ENCODE peak calls at places on chromosome 21, in ten cellular contexts. C is T-helper 9 cell, T is natural killer cell, I is anterior cingulate cortex, K is A549, W is GM04504, X is SW480, F is transverse colon, G is myocyte, U is Peyer's patch. L is an unnamed sample.

GRCh38 chr21:40254540-40255455 is 387.6 kb downstream of the PCP4 start:
- DNase-seq in G (no peak), C (no peak), X (peak; percentile 44), U (no peak), T (no peak), K (no peak), W (no peak), F (no peak), I (no peak), L (no peak)

GRCh38 chr21:46154155-46154954 is 1.0 kb downstream of the FTCD start:
- DNase-seq in G (no peak), X (no peak), K (no peak), T (peak; percentile 13), F (peak; percentile 6), I (no peak), U (peak; percentile 30), C (no peak), W (no peak), L (no peak)

GRCh38 chr21:36429672-36430546 is 44.7 kb downstream of the CHAF1B start:
- DNase-seq in U (peak; percentile 76), G (peak; percentile 99), W (peak; percentile 96), C (peak; percentile 3), F (peak; percentile 43), T (peak; percentile 79), K (peak; percentile 92), X (peak; percentile 94), I (no peak), L (no peak)

GRCh38 chr21:44653656-44654575 is 543 bp downstream of the KRTAP12-4 start:
- DNase-seq in X (no peak), U (peak; percentile 69), K (no peak), W (no peak), I (no peak), C (peak; percentile 62), F (no peak), G (no peak), T (no peak), L (no peak)

GRCh38 chr21:42550817-42551216 is 37.2 kb downstream of the SLC37A1 start:
- DNase-seq in W (no peak), F (peak; percentile 24), G (no peak), I (no peak), T (no peak), X (no peak), U (peak; percentile 37), C (no peak), K (no peak), L (no peak)

GRCh38 chr21:26795866-26796329 is 49.3 kb downstream of the ADAMTS1 start:
- DNase-seq in G (peak; percentile 82), X (peak; percentile 64), K (peak; percentile 55), T (no peak), C (no peak), I (peak; percentile 86), U (peak; percentile 62), W (peak; percentile 61), F (peak; percentile 63), L (no peak)

GRCh38 chr21:44817506-44817880 is 369 bp downstream of the SUMO3 start:
- DNase-seq in C (peak; percentile 91), K (peak; percentile 86), X (peak; percentile 79), T (peak; percentile 85), U (peak; percentile 95), G (peak; percentile 86), W (peak; percentile 73), I (peak; percentile 85), F (peak; percentile 96), L (peak; percentile 95)

GRCh38 chr21:27061783-27062182 is 94.9 kb upstream of the ADAMTS5 start:
- DNase-seq in C (no peak), T (no peak), X (no peak), K (no peak), F (no peak), G (no peak), U (no peak), W (no peak), I (no peak), L (no peak)

GRCh38 chr21:38645282-38645681 is 147.0 kb upstream of the ERG start:
- DNase-seq in W (peak; percentile 32), I (no peak), F (no peak), X (no peak), K (no peak), U (no peak), T (no peak), C (no peak), G (peak; percentile 63), L (no peak)

GRCh38 chr21:27168084-27168483 is 201.2 kb upstream of the ADAMTS5 start:
- DNase-seq in I (no peak), C (no peak), G (no peak), W (no peak), U (no peak), F (no peak), X (no peak), T (no peak), K (no peak), L (no peak)